ENCODE peak calls at places on chromosomes 12 and 14, in five cellular contexts. One of them, this sample, is unnamed.

GRCh38 chr12:127145929-127146789 is 1120.8 kb upstream of the TMEM132C start:
- DNase-seq in IMR-90: peak
- DNase-seq in SK-N-SH: peak
- DNase-seq in HepG2: no peak
- DNase-seq in K562: peak
- DNase-seq in this sample: peak

GRCh38 chr12:23911574-23911973 is 37.9 kb downstream of the SOX5 start:
- DNase-seq in SK-N-SH: no peak
- DNase-seq in K562: no peak
- DNase-seq in HepG2: no peak
- DNase-seq in IMR-90: no peak
- DNase-seq in this sample: no peak

GRCh38 chr12:28137414-28137813 is 52.8 kb upstream of the CCDC91 start:
- DNase-seq in IMR-90: no peak
- DNase-seq in SK-N-SH: no peak
- DNase-seq in K562: no peak
- DNase-seq in HepG2: no peak
- DNase-seq in this sample: no peak

GRCh38 chr14:92670967-92671366 is 77.5 kb downstream of the LGMN start:
- DNase-seq in HepG2: no peak
- DNase-seq in K562: no peak
- DNase-seq in SK-N-SH: no peak
- DNase-seq in IMR-90: peak
- DNase-seq in this sample: no peak

GRCh38 chr14:44897844-44898151 is 63.9 kb downstream of the KLHL28 start:
- DNase-seq in IMR-90: peak
- DNase-seq in HepG2: no peak
- DNase-seq in K562: no peak
- DNase-seq in SK-N-SH: no peak
- DNase-seq in this sample: no peak

GRCh38 chr12:30026621-30027234 is 243.0 kb upstream of the TMTC1 start:
- DNase-seq in IMR-90: peak
- DNase-seq in K562: no peak
- DNase-seq in SK-N-SH: no peak
- DNase-seq in HepG2: no peak
- DNase-seq in this sample: no peak

GRCh38 chr14:99187858-99188257 is 84.1 kb downstream of the BCL11B start:
- DNase-seq in IMR-90: no peak
- DNase-seq in SK-N-SH: no peak
- DNase-seq in HepG2: no peak
- DNase-seq in K562: no peak
- DNase-seq in this sample: no peak

GRCh38 chr12:68418137-68418460 is 85.9 kb upstream of the MDM1 start:
- DNase-seq in HepG2: no peak
- DNase-seq in SK-N-SH: no peak
- DNase-seq in IMR-90: no peak
- DNase-seq in K562: no peak
- DNase-seq in this sample: no peak

DNA sequence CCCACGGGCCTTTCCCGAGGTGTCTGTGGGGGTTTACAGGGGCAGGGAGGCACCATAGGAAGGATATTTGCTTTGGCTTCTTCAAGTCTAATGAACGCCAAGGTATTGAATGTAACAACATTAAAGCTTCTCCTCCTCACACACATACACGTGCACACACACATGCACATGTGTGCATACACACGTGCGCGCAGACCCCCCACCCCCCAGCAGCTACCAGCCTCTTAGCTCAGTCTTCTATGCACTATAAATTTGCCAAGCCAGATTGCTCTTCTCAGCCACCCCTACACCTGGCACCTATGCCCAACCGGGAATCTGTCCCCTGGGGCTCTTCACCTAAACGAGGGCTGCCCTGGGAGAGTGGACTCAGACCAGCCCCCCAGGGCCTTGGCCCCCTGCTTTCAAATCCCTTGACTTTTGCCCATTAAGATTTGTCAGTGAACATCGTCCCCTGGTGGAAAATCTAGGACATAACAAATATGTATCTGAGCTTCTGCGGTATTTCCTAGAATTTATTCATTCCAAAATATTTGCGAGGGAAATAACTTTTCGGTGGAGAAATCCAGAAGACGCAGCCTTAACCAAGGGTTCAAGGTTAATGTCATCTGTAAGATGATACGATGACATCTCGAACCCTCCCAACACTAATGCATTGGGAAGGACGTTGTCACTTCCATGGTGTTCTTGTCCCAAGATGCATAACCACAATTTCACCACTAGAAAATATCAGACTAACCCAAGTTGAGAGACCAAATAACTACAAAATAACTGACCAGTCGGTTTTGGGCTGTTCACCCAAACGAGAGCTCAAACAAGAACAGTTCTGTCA is 330.4 kb downstream of the MED13L start:
- DNase-seq in SK-N-SH: peak
- DNase-seq in IMR-90: peak
- DNase-seq in HepG2: peak
- DNase-seq in K562: peak
- DNase-seq in this sample: no peak
- TF ChIP-seq SMC3 in SK-N-SH: peak
- TF ChIP-seq SMC3 in IMR-90: peak
- TF ChIP-seq SMC3 in HepG2: peak
- TF ChIP-seq SMC3 in K562: peak
- TF ChIP-seq SMC3 in this sample: peak

DNA sequence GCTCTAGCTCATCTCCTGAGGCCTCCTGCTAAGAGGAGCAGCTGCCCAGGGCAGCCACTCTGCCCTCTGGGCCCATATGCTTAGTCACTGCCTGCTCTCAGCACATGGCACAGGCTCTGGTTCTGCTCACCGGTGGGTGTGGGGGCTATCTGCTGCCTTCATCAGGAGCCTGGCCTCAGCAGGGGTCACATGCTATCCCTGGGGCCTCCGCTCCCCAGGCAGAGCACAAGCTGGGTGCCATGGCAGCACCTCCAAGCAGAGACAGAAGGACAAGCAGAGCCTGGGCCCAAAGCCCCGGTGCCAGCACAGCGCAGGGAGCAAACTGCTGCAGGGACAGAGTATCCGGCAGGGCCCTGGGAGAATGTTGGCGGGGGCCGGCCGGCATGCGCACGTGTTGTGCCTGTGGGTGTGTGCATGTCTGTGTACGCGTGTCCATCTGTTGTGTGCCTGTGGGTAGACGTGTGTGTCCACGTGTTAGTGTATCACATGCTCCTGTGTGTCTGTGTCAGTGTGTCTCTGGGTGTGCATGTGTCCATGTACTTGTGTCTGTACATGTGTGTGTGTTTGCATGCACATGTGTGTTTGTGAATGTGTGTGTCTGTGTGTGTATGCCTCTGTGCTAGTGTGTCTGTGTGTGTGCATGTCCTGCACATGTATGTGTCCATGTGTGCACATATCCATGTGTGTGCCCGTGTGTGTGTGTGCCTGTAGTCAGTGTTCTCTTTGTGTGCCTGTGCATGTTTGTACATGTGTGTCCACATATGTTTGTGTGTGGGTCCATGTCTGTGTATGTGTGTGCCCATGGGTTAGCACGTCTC is 326.9 kb downstream of the TMEM121 start:
- DNase-seq in SK-N-SH: peak
- DNase-seq in HepG2: no peak
- DNase-seq in K562: no peak
- DNase-seq in IMR-90: no peak
- DNase-seq in this sample: no peak
- TF ChIP-seq SMC3 in SK-N-SH: no peak
- TF ChIP-seq SMC3 in HepG2: no peak
- TF ChIP-seq SMC3 in K562: no peak
- TF ChIP-seq SMC3 in IMR-90: no peak
- TF ChIP-seq SMC3 in this sample: no peak

GRCh38 chr12:76199808-76200207 is 115.3 kb upstream of the NAP1L1 start:
- DNase-seq in HepG2: no peak
- DNase-seq in SK-N-SH: no peak
- DNase-seq in K562: no peak
- DNase-seq in IMR-90: peak
- DNase-seq in this sample: no peak

GRCh38 chr12:76201758-76202157 is 117.3 kb upstream of the NAP1L1 start:
- DNase-seq in HepG2: no peak
- DNase-seq in IMR-90: peak
- DNase-seq in K562: no peak
- DNase-seq in SK-N-SH: no peak
- DNase-seq in this sample: no peak

GRCh38 chr12:76202621-76203020 is 118.1 kb upstream of the NAP1L1 start:
- DNase-seq in K562: no peak
- DNase-seq in SK-N-SH: no peak
- DNase-seq in IMR-90: no peak
- DNase-seq in HepG2: no peak
- DNase-seq in this sample: no peak

GRCh38 chr12:76198839-76199238 is 114.4 kb upstream of the NAP1L1 start:
- DNase-seq in IMR-90: no peak
- DNase-seq in K562: no peak
- DNase-seq in HepG2: no peak
- DNase-seq in SK-N-SH: no peak
- DNase-seq in this sample: no peak

GRCh38 chr12:76201316-76201715 is 116.8 kb upstream of the NAP1L1 start:
- DNase-seq in IMR-90: no peak
- DNase-seq in HepG2: no peak
- DNase-seq in K562: no peak
- DNase-seq in SK-N-SH: no peak
- DNase-seq in this sample: no peak
- TF ChIP-seq SMC3 in IMR-90: no peak
- TF ChIP-seq SMC3 in HepG2: no peak
- TF ChIP-seq SMC3 in K562: no peak
- TF ChIP-seq SMC3 in SK-N-SH: no peak
- TF ChIP-seq SMC3 in this sample: no peak

GRCh38 chr14:96752156-96752555 is 45.0 kb upstream of the VRK1 start:
- DNase-seq in HepG2: no peak
- DNase-seq in K562: no peak
- DNase-seq in IMR-90: no peak
- DNase-seq in SK-N-SH: no peak
- DNase-seq in this sample: no peak
- TF ChIP-seq SMC3 in HepG2: no peak
- TF ChIP-seq SMC3 in K562: no peak
- TF ChIP-seq SMC3 in IMR-90: no peak
- TF ChIP-seq SMC3 in SK-N-SH: no peak
- TF ChIP-seq SMC3 in this sample: no peak

GRCh38 chr14:53233399-53233798 is 80.3 kb upstream of the DDHD1 start:
- DNase-seq in HepG2: no peak
- DNase-seq in SK-N-SH: no peak
- DNase-seq in IMR-90: no peak
- DNase-seq in K562: no peak
- DNase-seq in this sample: no peak

GRCh38 chr14:53236708-53237107 is 83.6 kb upstream of the DDHD1 start:
- DNase-seq in HepG2: no peak
- DNase-seq in IMR-90: no peak
- DNase-seq in K562: no peak
- DNase-seq in SK-N-SH: no peak
- DNase-seq in this sample: no peak

GRCh38 chr14:53237488-53237887 is 84.4 kb upstream of the DDHD1 start:
- DNase-seq in IMR-90: no peak
- DNase-seq in HepG2: no peak
- DNase-seq in SK-N-SH: no peak
- DNase-seq in K562: no peak
- DNase-seq in this sample: no peak
- TF ChIP-seq SMC3 in IMR-90: no peak
- TF ChIP-seq SMC3 in HepG2: no peak
- TF ChIP-seq SMC3 in SK-N-SH: no peak
- TF ChIP-seq SMC3 in K562: no peak
- TF ChIP-seq SMC3 in this sample: no peak

DNA sequence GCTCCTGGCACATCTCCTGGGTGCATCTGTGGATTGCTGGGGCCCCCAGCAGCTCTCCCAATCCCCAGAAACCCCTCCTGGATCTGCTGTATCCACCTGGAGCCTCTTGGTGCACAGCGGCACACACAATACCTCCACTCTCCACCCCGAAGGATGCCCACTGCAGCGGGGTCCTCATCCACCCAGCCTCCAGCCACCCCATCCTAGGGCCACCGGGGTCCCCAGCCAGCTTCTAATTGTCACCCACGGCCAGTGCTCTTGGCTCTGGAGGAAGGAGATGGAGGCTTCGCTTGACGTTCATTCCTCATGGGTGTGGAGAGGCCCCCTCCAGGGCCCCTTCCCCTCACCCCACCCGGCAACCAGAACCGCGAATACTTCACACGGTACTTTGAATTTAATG is 31.6 kb upstream of the TMEM179 start:
- DNase-seq in IMR-90: no peak
- DNase-seq in HepG2: no peak
- DNase-seq in K562: no peak
- DNase-seq in SK-N-SH: no peak
- DNase-seq in this sample: no peak
- TF ChIP-seq SMC3 in IMR-90: no peak
- TF ChIP-seq SMC3 in HepG2: no peak
- TF ChIP-seq SMC3 in K562: no peak
- TF ChIP-seq SMC3 in SK-N-SH: no peak
- TF ChIP-seq SMC3 in this sample: no peak

GRCh38 chr12:124404162-124404561 is 109.3 kb downstream of the RFLNA start:
- DNase-seq in HepG2: no peak
- DNase-seq in K562: no peak
- DNase-seq in IMR-90: no peak
- DNase-seq in SK-N-SH: no peak
- DNase-seq in this sample: no peak
- TF ChIP-seq SMC3 in HepG2: no peak
- TF ChIP-seq SMC3 in K562: no peak
- TF ChIP-seq SMC3 in IMR-90: no peak
- TF ChIP-seq SMC3 in SK-N-SH: no peak
- TF ChIP-seq SMC3 in this sample: no peak

GRCh38 chr12:73863541-73863940 is 674.1 kb upstream of the ATXN7L3B start:
- DNase-seq in SK-N-SH: no peak
- DNase-seq in HepG2: no peak
- DNase-seq in IMR-90: no peak
- DNase-seq in K562: no peak
- DNase-seq in this sample: peak

GRCh38 chr12:73867147-73867546 is 670.5 kb upstream of the ATXN7L3B start:
- DNase-seq in K562: no peak
- DNase-seq in IMR-90: no peak
- DNase-seq in HepG2: no peak
- DNase-seq in SK-N-SH: no peak
- DNase-seq in this sample: no peak
- TF ChIP-seq SMC3 in K562: no peak
- TF ChIP-seq SMC3 in IMR-90: no peak
- TF ChIP-seq SMC3 in HepG2: no peak
- TF ChIP-seq SMC3 in SK-N-SH: no peak
- TF ChIP-seq SMC3 in this sample: no peak

GRCh38 chr14:38500125-38500524 is 244.2 kb upstream of the CLEC14A start:
- DNase-seq in SK-N-SH: no peak
- DNase-seq in K562: no peak
- DNase-seq in IMR-90: peak
- DNase-seq in HepG2: no peak
- DNase-seq in this sample: no peak
- TF ChIP-seq SMC3 in SK-N-SH: no peak
- TF ChIP-seq SMC3 in K562: no peak
- TF ChIP-seq SMC3 in IMR-90: no peak
- TF ChIP-seq SMC3 in HepG2: no peak
- TF ChIP-seq SMC3 in this sample: no peak